ENCODE peak calls at places on chromosomes 12 and 14, in nine cellular contexts. One of them, this sample, is unnamed.

GRCh38 chr14:35331605-35332516 is 39.7 kb downstream of the PSMA6 start:
- DNase-seq in lower leg skin: peak
- DNase-seq in foreskin keratinocyte: peak
- DNase-seq in Caco-2: peak
- DNase-seq in GM23338: peak
- DNase-seq in suprapubic skin: peak
- DNase-seq in AG10803: peak
- DNase-seq in omental fat pad: no peak
- DNase-seq in GM06990: no peak
- DNase-seq in this sample: no peak

GRCh38 chr12:105613269-105613668 is 282.8 kb downstream of the C12orf75 start:
- DNase-seq in Caco-2: no peak
- DNase-seq in omental fat pad: no peak
- DNase-seq in foreskin keratinocyte: no peak
- DNase-seq in GM23338: no peak
- DNase-seq in GM06990: no peak
- DNase-seq in AG10803: no peak
- DNase-seq in lower leg skin: no peak
- DNase-seq in suprapubic skin: no peak
- DNase-seq in this sample: no peak

GRCh38 chr14:64722842-64723447 is 18.7 kb downstream of the PLEKHG3 start:
- DNase-seq in GM23338: no peak
- DNase-seq in GM06990: no peak
- DNase-seq in foreskin keratinocyte: peak
- DNase-seq in AG10803: no peak
- DNase-seq in lower leg skin: no peak
- DNase-seq in omental fat pad: no peak
- DNase-seq in Caco-2: no peak
- DNase-seq in suprapubic skin: no peak
- DNase-seq in this sample: no peak

GRCh38 chr14:104604461-104605449 is at the start of gene TMEM179:
- DNase-seq in Caco-2: no peak
- DNase-seq in lower leg skin: no peak
- DNase-seq in suprapubic skin: no peak
- DNase-seq in foreskin keratinocyte: no peak
- DNase-seq in omental fat pad: no peak
- DNase-seq in GM06990: no peak
- DNase-seq in AG10803: no peak
- DNase-seq in GM23338: peak
- DNase-seq in this sample: peak

GRCh38 chr12:34402899-34403705 is 380.8 kb downstream of the ALG10 start:
- DNase-seq in GM23338: no peak
- DNase-seq in lower leg skin: no peak
- DNase-seq in omental fat pad: no peak
- DNase-seq in suprapubic skin: peak
- DNase-seq in Caco-2: peak
- DNase-seq in GM06990: no peak
- DNase-seq in AG10803: no peak
- DNase-seq in foreskin keratinocyte: no peak
- DNase-seq in this sample: peak

GRCh38 chr12:15982071-15982470 is 70.9 kb downstream of the DERA start:
- DNase-seq in GM23338: no peak
- DNase-seq in lower leg skin: no peak
- DNase-seq in AG10803: peak
- DNase-seq in suprapubic skin: no peak
- DNase-seq in GM06990: no peak
- DNase-seq in Caco-2: no peak
- DNase-seq in foreskin keratinocyte: no peak
- DNase-seq in omental fat pad: no peak
- DNase-seq in this sample: no peak

GRCh38 chr14:23694085-23694975 is 58.2 kb downstream of the DHRS2 start:
- DNase-seq in GM23338: peak
- DNase-seq in lower leg skin: no peak
- DNase-seq in omental fat pad: no peak
- DNase-seq in Caco-2: peak
- DNase-seq in AG10803: peak
- DNase-seq in suprapubic skin: no peak
- DNase-seq in GM06990: no peak
- DNase-seq in foreskin keratinocyte: peak
- DNase-seq in this sample: no peak

GRCh38 chr14:89266754-89267153 is 150.3 kb downstream of the FOXN3 start:
- DNase-seq in AG10803: peak
- DNase-seq in suprapubic skin: no peak
- DNase-seq in omental fat pad: no peak
- DNase-seq in lower leg skin: no peak
- DNase-seq in GM06990: no peak
- DNase-seq in GM23338: no peak
- DNase-seq in Caco-2: no peak
- DNase-seq in foreskin keratinocyte: no peak
- DNase-seq in this sample: peak

GRCh38 chr12:3604750-3605638 is 114.0 kb downstream of the PRMT8 start:
- DNase-seq in lower leg skin: no peak
- DNase-seq in foreskin keratinocyte: peak
- DNase-seq in GM06990: no peak
- DNase-seq in Caco-2: no peak
- DNase-seq in AG10803: peak
- DNase-seq in GM23338: peak
- DNase-seq in omental fat pad: no peak
- DNase-seq in suprapubic skin: no peak
- DNase-seq in this sample: no peak

GRCh38 chr12:2644678-2645405 is 149.9 kb upstream of the FKBP4 start:
- DNase-seq in lower leg skin: no peak
- DNase-seq in foreskin keratinocyte: no peak
- DNase-seq in GM06990: no peak
- DNase-seq in suprapubic skin: no peak
- DNase-seq in Caco-2: peak
- DNase-seq in omental fat pad: no peak
- DNase-seq in GM23338: no peak
- DNase-seq in AG10803: no peak
- DNase-seq in this sample: peak

GRCh38 chr12:54173066-54173726 is 15.6 kb downstream of the SMUG1 start:
- DNase-seq in omental fat pad: no peak
- DNase-seq in GM06990: peak
- DNase-seq in Caco-2: no peak
- DNase-seq in foreskin keratinocyte: no peak
- DNase-seq in lower leg skin: no peak
- DNase-seq in GM23338: peak
- DNase-seq in suprapubic skin: no peak
- DNase-seq in AG10803: peak
- DNase-seq in this sample: no peak

GRCh38 chr12:54166543-54167499 is 22.0 kb downstream of the SMUG1 start:
- DNase-seq in GM23338: no peak
- DNase-seq in GM06990: no peak
- DNase-seq in suprapubic skin: no peak
- DNase-seq in foreskin keratinocyte: no peak
- DNase-seq in lower leg skin: no peak
- DNase-seq in omental fat pad: no peak
- DNase-seq in Caco-2: no peak
- DNase-seq in AG10803: peak
- DNase-seq in this sample: no peak

GRCh38 chr12:54167500-54167896 is 21.3 kb downstream of the SMUG1 start:
- DNase-seq in Caco-2: no peak
- DNase-seq in AG10803: no peak
- DNase-seq in suprapubic skin: no peak
- DNase-seq in GM23338: no peak
- DNase-seq in lower leg skin: no peak
- DNase-seq in omental fat pad: no peak
- DNase-seq in GM06990: no peak
- DNase-seq in foreskin keratinocyte: no peak
- DNase-seq in this sample: no peak

GRCh38 chr12:54172102-54172630 is 16.6 kb downstream of the SMUG1 start:
- DNase-seq in foreskin keratinocyte: no peak
- DNase-seq in omental fat pad: no peak
- DNase-seq in GM23338: no peak
- DNase-seq in GM06990: no peak
- DNase-seq in lower leg skin: no peak
- DNase-seq in AG10803: no peak
- DNase-seq in Caco-2: no peak
- DNase-seq in suprapubic skin: no peak
- DNase-seq in this sample: no peak

DNA sequence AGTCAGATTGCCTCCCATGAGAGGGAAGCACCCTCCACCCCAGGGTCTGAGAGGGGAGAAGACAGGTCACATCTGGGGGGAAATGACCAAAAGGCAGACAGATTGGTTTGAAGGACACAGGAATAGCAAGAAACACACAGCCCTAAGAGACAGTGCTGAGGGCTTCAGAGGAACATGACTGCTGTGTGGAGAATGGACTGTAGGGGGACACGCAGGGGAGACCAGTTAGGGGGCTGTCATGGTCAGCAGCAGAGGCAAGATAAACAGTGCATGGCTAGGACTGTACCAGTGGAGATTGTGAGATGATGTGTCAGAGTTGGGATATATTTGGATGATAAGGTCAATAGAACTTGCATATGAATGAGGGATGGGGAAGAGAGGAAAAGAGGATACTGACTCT is 19.7 kb downstream of the SMUG1 start:
- DNase-seq in lower leg skin: no peak
- DNase-seq in omental fat pad: no peak
- DNase-seq in GM23338: no peak
- DNase-seq in suprapubic skin: no peak
- DNase-seq in GM06990: no peak
- DNase-seq in foreskin keratinocyte: no peak
- DNase-seq in Caco-2: no peak
- DNase-seq in AG10803: no peak
- DNase-seq in this sample: no peak
- TF ChIP-seq CTCF in lower leg skin: no peak
- TF ChIP-seq CTCF in omental fat pad: no peak
- TF ChIP-seq CTCF in GM23338: peak
- TF ChIP-seq CTCF in suprapubic skin: no peak
- TF ChIP-seq CTCF in GM06990: no peak
- TF ChIP-seq CTCF in foreskin keratinocyte: no peak
- TF ChIP-seq CTCF in Caco-2: no peak
- TF ChIP-seq CTCF in AG10803: peak
- TF ChIP-seq CTCF in this sample: no peak

GRCh38 chr14:75793806-75794205 is 132.8 kb downstream of the TTLL5 start:
- DNase-seq in Caco-2: no peak
- DNase-seq in GM06990: no peak
- DNase-seq in suprapubic skin: no peak
- DNase-seq in foreskin keratinocyte: no peak
- DNase-seq in lower leg skin: no peak
- DNase-seq in omental fat pad: no peak
- DNase-seq in GM23338: peak
- DNase-seq in AG10803: peak
- DNase-seq in this sample: no peak
- TF ChIP-seq CTCF in Caco-2: no peak
- TF ChIP-seq CTCF in GM06990: no peak
- TF ChIP-seq CTCF in suprapubic skin: no peak
- TF ChIP-seq CTCF in foreskin keratinocyte: peak
- TF ChIP-seq CTCF in lower leg skin: no peak
- TF ChIP-seq CTCF in omental fat pad: no peak
- TF ChIP-seq CTCF in GM23338: peak
- TF ChIP-seq CTCF in AG10803: peak
- TF ChIP-seq CTCF in this sample: no peak

GRCh38 chr14:73232984-73233383 is 4.3 kb upstream of the PAPLN start:
- DNase-seq in GM06990: no peak
- DNase-seq in GM23338: no peak
- DNase-seq in omental fat pad: no peak
- DNase-seq in Caco-2: no peak
- DNase-seq in foreskin keratinocyte: no peak
- DNase-seq in AG10803: no peak
- DNase-seq in lower leg skin: no peak
- DNase-seq in suprapubic skin: no peak
- DNase-seq in this sample: peak

GRCh38 chr14:73234029-73234428 is 3.3 kb upstream of the PAPLN start:
- DNase-seq in omental fat pad: no peak
- DNase-seq in GM06990: no peak
- DNase-seq in AG10803: no peak
- DNase-seq in lower leg skin: no peak
- DNase-seq in foreskin keratinocyte: no peak
- DNase-seq in GM23338: no peak
- DNase-seq in Caco-2: no peak
- DNase-seq in suprapubic skin: no peak
- DNase-seq in this sample: peak

GRCh38 chr14:73233564-73233963 is 3.7 kb upstream of the PAPLN start:
- DNase-seq in AG10803: no peak
- DNase-seq in omental fat pad: no peak
- DNase-seq in foreskin keratinocyte: no peak
- DNase-seq in lower leg skin: no peak
- DNase-seq in GM23338: no peak
- DNase-seq in suprapubic skin: no peak
- DNase-seq in GM06990: no peak
- DNase-seq in Caco-2: no peak
- DNase-seq in this sample: peak

GRCh38 chr14:73230051-73230450 is 7.3 kb upstream of the PAPLN start:
- DNase-seq in suprapubic skin: no peak
- DNase-seq in omental fat pad: no peak
- DNase-seq in Caco-2: no peak
- DNase-seq in foreskin keratinocyte: no peak
- DNase-seq in GM06990: no peak
- DNase-seq in lower leg skin: no peak
- DNase-seq in AG10803: no peak
- DNase-seq in GM23338: no peak
- DNase-seq in this sample: peak

GRCh38 chr14:73231874-73232851 is 5.1 kb upstream of the PAPLN start:
- DNase-seq in omental fat pad: no peak
- DNase-seq in foreskin keratinocyte: no peak
- DNase-seq in GM23338: peak
- DNase-seq in suprapubic skin: no peak
- DNase-seq in Caco-2: peak
- DNase-seq in AG10803: no peak
- DNase-seq in GM06990: no peak
- DNase-seq in lower leg skin: no peak
- DNase-seq in this sample: peak
- TF ChIP-seq CTCF in omental fat pad: no peak
- TF ChIP-seq CTCF in foreskin keratinocyte: peak
- TF ChIP-seq CTCF in GM23338: peak
- TF ChIP-seq CTCF in suprapubic skin: no peak
- TF ChIP-seq CTCF in Caco-2: peak
- TF ChIP-seq CTCF in AG10803: peak
- TF ChIP-seq CTCF in GM06990: peak
- TF ChIP-seq CTCF in lower leg skin: no peak
- TF ChIP-seq CTCF in this sample: no peak

GRCh38 chr12:125068391-125068790 is 3.2 kb downstream of the AACS start:
- DNase-seq in omental fat pad: no peak
- DNase-seq in Caco-2: no peak
- DNase-seq in lower leg skin: no peak
- DNase-seq in suprapubic skin: no peak
- DNase-seq in foreskin keratinocyte: no peak
- DNase-seq in GM23338: no peak
- DNase-seq in AG10803: no peak
- DNase-seq in GM06990: no peak
- DNase-seq in this sample: no peak

GRCh38 chr12:125065753-125066570 is 727 bp downstream of the AACS start:
- DNase-seq in AG10803: no peak
- DNase-seq in GM23338: no peak
- DNase-seq in foreskin keratinocyte: no peak
- DNase-seq in GM06990: no peak
- DNase-seq in Caco-2: no peak
- DNase-seq in suprapubic skin: no peak
- DNase-seq in lower leg skin: no peak
- DNase-seq in omental fat pad: no peak
- DNase-seq in this sample: no peak

GRCh38 chr12:125064492-125064891 is 743 bp upstream of the AACS start:
- DNase-seq in GM06990: no peak
- DNase-seq in AG10803: no peak
- DNase-seq in foreskin keratinocyte: no peak
- DNase-seq in lower leg skin: no peak
- DNase-seq in GM23338: peak
- DNase-seq in suprapubic skin: no peak
- DNase-seq in Caco-2: no peak
- DNase-seq in omental fat pad: no peak
- DNase-seq in this sample: no peak

GRCh38 chr12:125061229-125061628 is 4.0 kb upstream of the AACS start:
- DNase-seq in omental fat pad: no peak
- DNase-seq in Caco-2: no peak
- DNase-seq in GM23338: no peak
- DNase-seq in lower leg skin: no peak
- DNase-seq in foreskin keratinocyte: no peak
- DNase-seq in suprapubic skin: no peak
- DNase-seq in GM06990: no peak
- DNase-seq in AG10803: no peak
- DNase-seq in this sample: no peak

GRCh38 chr12:125065021-125065752 is at the start of gene AACS:
- DNase-seq in Caco-2: peak
- DNase-seq in foreskin keratinocyte: peak
- DNase-seq in AG10803: peak
- DNase-seq in GM06990: peak
- DNase-seq in omental fat pad: peak
- DNase-seq in GM23338: peak
- DNase-seq in suprapubic skin: peak
- DNase-seq in lower leg skin: peak
- DNase-seq in this sample: peak
- TF ChIP-seq CTCF in Caco-2: no peak
- TF ChIP-seq CTCF in foreskin keratinocyte: no peak
- TF ChIP-seq CTCF in AG10803: no peak
- TF ChIP-seq CTCF in GM06990: no peak
- TF ChIP-seq CTCF in omental fat pad: no peak
- TF ChIP-seq CTCF in GM23338: peak
- TF ChIP-seq CTCF in suprapubic skin: no peak
- TF ChIP-seq CTCF in lower leg skin: no peak
- TF ChIP-seq CTCF in this sample: no peak